ENCODE peak calls at places on chromosome 7, in seven cellular contexts. G, Y, N, J, L, X and V are unnamed samples.

GRCh38 chr7:94276797-94277196 is 117.9 kb upstream of the COL1A2 start:
- DNase-seq in N (peak; percentile 63), J (no peak), L (no peak), Y (peak; percentile 72), G (no peak), X (peak; percentile 57), V (peak; percentile 13)

GRCh38 chr7:132965951-132966350 is 115.9 kb downstream of the CHCHD3 start:
- DNase-seq in N (no peak), Y (no peak), G (no peak), J (no peak), X (no peak), L (no peak), V (no peak)

GRCh38 chr7:42454006-42454405 is 217.0 kb upstream of the GLI3 start:
- DNase-seq in L (no peak), G (no peak), N (no peak), J (no peak), X (no peak), Y (no peak), V (no peak)

GRCh38 chr7:111486472-111487142 is 75.7 kb downstream of the IMMP2L start:
- DNase-seq in J (no peak), Y (peak; percentile 65), X (peak; percentile 74), G (no peak), N (peak; percentile 65), L (peak; percentile 63), V (peak; percentile 32)

GRCh38 chr7:37031571-37032257 is 307.4 kb upstream of the AOAH start:
- DNase-seq in J (peak; percentile 66), G (no peak), N (peak; percentile 99), Y (peak; percentile 100), L (peak; percentile 90), X (peak; percentile 98), V (peak; percentile 93)

GRCh38 chr7:83359108-83359507 is 196.4 kb upstream of the PCLO start:
- DNase-seq in X (no peak), Y (no peak), L (no peak), N (no peak), J (no peak), G (no peak), V (no peak)

GRCh38 chr7:131004371-131004770 is 270.4 kb upstream of the KLF14 start:
- DNase-seq in X (no peak), Y (no peak), G (no peak), L (no peak), J (no peak), N (no peak), V (no peak)

GRCh38 chr7:158350166-158350900 is 237.3 kb downstream of the PTPRN2 start:
- DNase-seq in N (no peak), G (no peak), X (no peak), L (no peak), J (no peak), Y (no peak), V (no peak)

GRCh38 chr7:73850781-73851207 is 8.5 kb upstream of the METTL27 start:
- DNase-seq in G (no peak), Y (peak; percentile 98), J (no peak), X (peak; percentile 81), L (no peak), N (peak; percentile 99), V (no peak)

GRCh38 chr7:15801041-15801440 is 114.6 kb upstream of the MEOX2 start:
- DNase-seq in N (no peak), G (no peak), L (no peak), J (no peak), X (no peak), Y (no peak), V (no peak)

GRCh38 chr7:89994483-89994882 is 159.8 kb upstream of the STEAP1 start:
- DNase-seq in X (no peak), Y (no peak), L (no peak), J (no peak), G (no peak), N (no peak), V (no peak)